ENCODE peak calls at places on chromosome 6, in seven cellular contexts. One of them, this sample, is unnamed.

GRCh38 chr6:100283288-100283687 is 181.4 kb downstream of the SIM1 start:
- DNase-seq in transverse colon: no peak
- DNase-seq in OCI-LY7: no peak
- DNase-seq in neural crest cell: no peak
- DNase-seq in GM13976: no peak
- DNase-seq in A549: peak; percentile 53
- DNase-seq in GM12865: no peak
- DNase-seq in this sample: no peak

GRCh38 chr6:148565931-148566663 is 180.7 kb upstream of the UST start:
- DNase-seq in neural crest cell: no peak
- DNase-seq in GM13976: peak; percentile 58
- DNase-seq in GM12865: peak; percentile 24
- DNase-seq in transverse colon: no peak
- DNase-seq in OCI-LY7: no peak
- DNase-seq in A549: no peak
- DNase-seq in this sample: peak; percentile 44

GRCh38 chr6:36120979-36121706 is 9.2 kb upstream of the MAPK13 start:
- DNase-seq in A549: peak; percentile 11
- DNase-seq in neural crest cell: no peak
- DNase-seq in GM12865: peak; percentile 52
- DNase-seq in GM13976: peak; percentile 40
- DNase-seq in OCI-LY7: peak; percentile 67
- DNase-seq in transverse colon: peak; percentile 83
- DNase-seq in this sample: no peak

GRCh38 chr6:154243793-154244768 is 112.5 kb downstream of the IPCEF1 start:
- DNase-seq in neural crest cell: no peak
- DNase-seq in GM13976: no peak
- DNase-seq in GM12865: no peak
- DNase-seq in A549: no peak
- DNase-seq in OCI-LY7: no peak
- DNase-seq in transverse colon: no peak
- DNase-seq in this sample: no peak

GRCh38 chr6:42702200-42702599 is 20.2 kb downstream of the PRPH2 start:
- DNase-seq in GM12865: peak; percentile 35
- DNase-seq in neural crest cell: no peak
- DNase-seq in GM13976: no peak
- DNase-seq in A549: peak; percentile 17
- DNase-seq in transverse colon: no peak
- DNase-seq in OCI-LY7: no peak
- DNase-seq in this sample: no peak

GRCh38 chr6:52310932-52311331 is 26.4 kb upstream of the MCM3 start:
- DNase-seq in neural crest cell: no peak
- DNase-seq in OCI-LY7: no peak
- DNase-seq in A549: no peak
- DNase-seq in GM13976: no peak
- DNase-seq in transverse colon: no peak
- DNase-seq in GM12865: no peak
- DNase-seq in this sample: no peak

GRCh38 chr6:106194949-106195919 is 109.1 kb downstream of the PRDM1 start:
- DNase-seq in GM13976: no peak
- DNase-seq in OCI-LY7: no peak
- DNase-seq in A549: no peak
- DNase-seq in GM12865: no peak
- DNase-seq in neural crest cell: no peak
- DNase-seq in transverse colon: no peak
- DNase-seq in this sample: no peak

GRCh38 chr6:132819405-132820145 is 5.2 kb downstream of the RPS12 start:
- DNase-seq in OCI-LY7: peak; percentile 19
- DNase-seq in A549: no peak
- DNase-seq in neural crest cell: no peak
- DNase-seq in GM13976: no peak
- DNase-seq in GM12865: peak; percentile 60
- DNase-seq in transverse colon: no peak
- DNase-seq in this sample: no peak

GRCh38 chr6:113742342-113742741 is 114.8 kb upstream of the MARCKS start:
- DNase-seq in transverse colon: no peak
- DNase-seq in GM13976: no peak
- DNase-seq in GM12865: no peak
- DNase-seq in neural crest cell: no peak
- DNase-seq in OCI-LY7: no peak
- DNase-seq in A549: no peak
- DNase-seq in this sample: no peak

GRCh38 chr6:106700581-106700980 is 71.2 kb downstream of the QRSL1 start:
- DNase-seq in OCI-LY7: no peak
- DNase-seq in A549: no peak
- DNase-seq in neural crest cell: no peak
- DNase-seq in transverse colon: no peak
- DNase-seq in GM13976: no peak
- DNase-seq in GM12865: no peak
- DNase-seq in this sample: no peak

GRCh38 chr6:104574135-104574750 is 285.5 kb downstream of the HACE1 start:
- DNase-seq in transverse colon: no peak
- DNase-seq in neural crest cell: no peak
- DNase-seq in GM12865: no peak
- DNase-seq in GM13976: no peak
- DNase-seq in A549: no peak
- DNase-seq in OCI-LY7: no peak
- DNase-seq in this sample: no peak

GRCh38 chr6:81865712-81866111 is 113.2 kb upstream of the TENT5A start:
- DNase-seq in GM12865: no peak
- DNase-seq in OCI-LY7: no peak
- DNase-seq in GM13976: no peak
- DNase-seq in transverse colon: no peak
- DNase-seq in neural crest cell: no peak
- DNase-seq in A549: no peak
- DNase-seq in this sample: no peak

GRCh38 chr6:121222656-121223055 is 111.6 kb downstream of the TBC1D32 start:
- DNase-seq in neural crest cell: no peak
- DNase-seq in GM12865: no peak
- DNase-seq in A549: peak; percentile 7
- DNase-seq in OCI-LY7: peak; percentile 7
- DNase-seq in transverse colon: no peak
- DNase-seq in GM13976: no peak
- DNase-seq in this sample: no peak

GRCh38 chr6:53361549-53362031 is 12.8 kb upstream of the ELOVL5 start:
- DNase-seq in GM12865: peak; percentile 81
- DNase-seq in transverse colon: no peak
- DNase-seq in A549: peak; percentile 27
- DNase-seq in GM13976: peak; percentile 23
- DNase-seq in OCI-LY7: no peak
- DNase-seq in neural crest cell: no peak
- DNase-seq in this sample: no peak

GRCh38 chr6:6883011-6883410 is 224.8 kb upstream of the RREB1 start:
- DNase-seq in neural crest cell: no peak
- DNase-seq in GM13976: no peak
- DNase-seq in OCI-LY7: no peak
- DNase-seq in A549: no peak
- DNase-seq in transverse colon: peak; percentile 43
- DNase-seq in GM12865: no peak
- DNase-seq in this sample: no peak

GRCh38 chr6:25606151-25606550 is 45.9 kb upstream of the SCGN start:
- DNase-seq in GM12865: no peak
- DNase-seq in neural crest cell: no peak
- DNase-seq in GM13976: no peak
- DNase-seq in transverse colon: no peak
- DNase-seq in OCI-LY7: no peak
- DNase-seq in A549: no peak
- DNase-seq in this sample: no peak

GRCh38 chr6:43977404-43978111 is 149.7 kb downstream of the MRPL14 start:
- DNase-seq in A549: no peak
- DNase-seq in OCI-LY7: no peak
- DNase-seq in neural crest cell: no peak
- DNase-seq in GM12865: peak; percentile 89
- DNase-seq in transverse colon: no peak
- DNase-seq in GM13976: peak; percentile 68
- DNase-seq in this sample: peak; percentile 74

GRCh38 chr6:74073896-74074295 is 377.9 kb downstream of the CD109 start:
- DNase-seq in neural crest cell: no peak
- DNase-seq in OCI-LY7: no peak
- DNase-seq in A549: no peak
- DNase-seq in transverse colon: no peak
- DNase-seq in GM12865: no peak
- DNase-seq in GM13976: no peak
- DNase-seq in this sample: no peak

GRCh38 chr6:95803889-95804288 is 211.9 kb upstream of the FUT9 start:
- DNase-seq in GM12865: no peak
- DNase-seq in GM13976: no peak
- DNase-seq in OCI-LY7: no peak
- DNase-seq in neural crest cell: no peak
- DNase-seq in A549: no peak
- DNase-seq in transverse colon: no peak
- DNase-seq in this sample: no peak

GRCh38 chr6:4369616-4370015 is 234.2 kb upstream of the ECI2 start:
- DNase-seq in OCI-LY7: no peak
- DNase-seq in neural crest cell: no peak
- DNase-seq in GM12865: no peak
- DNase-seq in A549: no peak
- DNase-seq in GM13976: no peak
- DNase-seq in transverse colon: no peak
- DNase-seq in this sample: no peak

GRCh38 chr6:90730191-90730673 is 143.4 kb upstream of the MAP3K7 start:
- DNase-seq in transverse colon: no peak
- DNase-seq in OCI-LY7: no peak
- DNase-seq in neural crest cell: no peak
- DNase-seq in GM13976: no peak
- DNase-seq in GM12865: no peak
- DNase-seq in A549: no peak
- DNase-seq in this sample: no peak

GRCh38 chr6:122399348-122400120 is at the start of gene HSF2:
- DNase-seq in A549: peak; percentile 96
- DNase-seq in transverse colon: peak; percentile 96
- DNase-seq in OCI-LY7: peak; percentile 97
- DNase-seq in neural crest cell: peak; percentile 78
- DNase-seq in GM12865: peak; percentile 98
- DNase-seq in GM13976: peak; percentile 92
- DNase-seq in this sample: peak; percentile 93
- TF ChIP-seq CTCF in A549: no peak
- TF ChIP-seq CTCF in transverse colon: peak; percentile 26
- TF ChIP-seq CTCF in OCI-LY7: peak; percentile 16
- TF ChIP-seq CTCF in neural crest cell: no peak
- TF ChIP-seq CTCF in GM12865: peak; percentile 17
- TF ChIP-seq CTCF in GM13976: no peak
- TF ChIP-seq CTCF in this sample: peak; percentile 9

DNA sequence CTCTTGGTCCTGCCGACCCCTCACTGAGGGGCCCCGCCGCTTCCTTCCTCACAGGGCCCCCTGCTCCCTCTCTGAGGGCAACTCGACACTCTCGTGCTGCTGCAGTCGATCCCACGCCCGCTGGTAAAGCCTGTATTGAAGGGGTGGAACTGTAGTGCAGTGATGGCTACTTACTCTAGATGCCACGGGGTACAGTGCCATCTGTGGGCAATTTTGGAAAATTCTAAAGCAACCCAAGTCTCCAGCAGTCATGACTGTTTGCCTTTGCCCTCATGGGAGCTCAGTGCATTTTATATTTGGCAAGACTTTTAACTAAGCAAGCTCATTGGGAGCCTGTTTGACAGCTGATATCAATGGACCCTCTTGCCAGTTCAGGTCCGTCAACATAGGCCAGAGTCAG is 6.5 kb upstream of the C6orf136 start:
- DNase-seq in GM12865: no peak
- DNase-seq in A549: no peak
- DNase-seq in OCI-LY7: no peak
- DNase-seq in neural crest cell: no peak
- DNase-seq in GM13976: no peak
- DNase-seq in transverse colon: no peak
- DNase-seq in this sample: no peak
- TF ChIP-seq CTCF in GM12865: no peak
- TF ChIP-seq CTCF in A549: no peak
- TF ChIP-seq CTCF in OCI-LY7: peak; percentile 39
- TF ChIP-seq CTCF in neural crest cell: no peak
- TF ChIP-seq CTCF in GM13976: no peak
- TF ChIP-seq CTCF in transverse colon: no peak
- TF ChIP-seq CTCF in this sample: no peak

GRCh38 chr6:13229205-13230085 is 98.9 kb downstream of the TBC1D7 start:
- DNase-seq in neural crest cell: no peak
- DNase-seq in OCI-LY7: peak; percentile 63
- DNase-seq in transverse colon: no peak
- DNase-seq in GM13976: peak; percentile 68
- DNase-seq in A549: peak; percentile 32
- DNase-seq in GM12865: peak; percentile 87
- DNase-seq in this sample: peak; percentile 72
- TF ChIP-seq CTCF in neural crest cell: no peak
- TF ChIP-seq CTCF in OCI-LY7: peak; percentile 75
- TF ChIP-seq CTCF in transverse colon: no peak
- TF ChIP-seq CTCF in GM13976: peak; percentile 21
- TF ChIP-seq CTCF in A549: peak; percentile 37
- TF ChIP-seq CTCF in GM12865: peak; percentile 68
- TF ChIP-seq CTCF in this sample: peak; percentile 60

GRCh38 chr6:137975058-137975940 is 108.2 kb downstream of the TNFAIP3 start:
- DNase-seq in GM12865: peak; percentile 57
- DNase-seq in neural crest cell: no peak
- DNase-seq in OCI-LY7: peak; percentile 62
- DNase-seq in A549: no peak
- DNase-seq in GM13976: peak; percentile 33
- DNase-seq in transverse colon: no peak
- DNase-seq in this sample: peak; percentile 32
- TF ChIP-seq CTCF in GM12865: peak; percentile 24
- TF ChIP-seq CTCF in neural crest cell: no peak
- TF ChIP-seq CTCF in OCI-LY7: peak; percentile 84
- TF ChIP-seq CTCF in A549: peak; percentile 35
- TF ChIP-seq CTCF in GM13976: peak; percentile 34
- TF ChIP-seq CTCF in transverse colon: no peak
- TF ChIP-seq CTCF in this sample: peak; percentile 50

GRCh38 chr6:13769655-13770053 is 44.7 kb downstream of the MCUR1 start:
- DNase-seq in GM12865: no peak
- DNase-seq in neural crest cell: no peak
- DNase-seq in GM13976: no peak
- DNase-seq in transverse colon: no peak
- DNase-seq in A549: no peak
- DNase-seq in OCI-LY7: no peak
- DNase-seq in this sample: no peak
- TF ChIP-seq CTCF in GM12865: no peak
- TF ChIP-seq CTCF in neural crest cell: peak; percentile 28
- TF ChIP-seq CTCF in GM13976: no peak
- TF ChIP-seq CTCF in transverse colon: no peak
- TF ChIP-seq CTCF in A549: no peak
- TF ChIP-seq CTCF in OCI-LY7: peak; percentile 57
- TF ChIP-seq CTCF in this sample: peak; percentile 18

GRCh38 chr6:39814236-39814635 is 22.1 kb downstream of the DAAM2 start:
- DNase-seq in A549: no peak
- DNase-seq in transverse colon: no peak
- DNase-seq in OCI-LY7: no peak
- DNase-seq in GM13976: no peak
- DNase-seq in GM12865: no peak
- DNase-seq in neural crest cell: no peak
- DNase-seq in this sample: no peak

GRCh38 chr6:39815356-39815755 is 23.2 kb downstream of the DAAM2 start:
- DNase-seq in transverse colon: no peak
- DNase-seq in GM13976: no peak
- DNase-seq in GM12865: no peak
- DNase-seq in OCI-LY7: no peak
- DNase-seq in neural crest cell: no peak
- DNase-seq in A549: no peak
- DNase-seq in this sample: no peak

GRCh38 chr6:39812496-39812852 is 20.3 kb downstream of the DAAM2 start:
- DNase-seq in transverse colon: no peak
- DNase-seq in neural crest cell: no peak
- DNase-seq in OCI-LY7: no peak
- DNase-seq in A549: no peak
- DNase-seq in GM12865: no peak
- DNase-seq in GM13976: no peak
- DNase-seq in this sample: no peak

GRCh38 chr6:39811835-39812345 is 19.7 kb downstream of the DAAM2 start:
- DNase-seq in A549: no peak
- DNase-seq in GM12865: no peak
- DNase-seq in GM13976: no peak
- DNase-seq in transverse colon: no peak
- DNase-seq in neural crest cell: no peak
- DNase-seq in OCI-LY7: no peak
- DNase-seq in this sample: no peak

GRCh38 chr6:39812853-39813533 is 20.8 kb downstream of the DAAM2 start:
- DNase-seq in GM13976: no peak
- DNase-seq in OCI-LY7: peak; percentile 92
- DNase-seq in transverse colon: no peak
- DNase-seq in A549: no peak
- DNase-seq in GM12865: peak; percentile 51
- DNase-seq in neural crest cell: no peak
- DNase-seq in this sample: no peak
- TF ChIP-seq CTCF in GM13976: no peak
- TF ChIP-seq CTCF in OCI-LY7: peak; percentile 79
- TF ChIP-seq CTCF in transverse colon: no peak
- TF ChIP-seq CTCF in A549: no peak
- TF ChIP-seq CTCF in GM12865: no peak
- TF ChIP-seq CTCF in neural crest cell: no peak
- TF ChIP-seq CTCF in this sample: no peak